ENCODE peak calls at places on chromosomes 7 and 10, in five cellular contexts. M is GM12865, O is BJ, S is MCF 10A, W is NCI-H82. P is an unnamed sample.

GRCh38 chr10:22133640-22134624 is 83.9 kb downstream of the EBLN1 start:
- DNase-seq in S (no peak), M (peak; percentile 46), W (peak; percentile 18), O (no peak), P (no peak)

GRCh38 chr7:22640269-22640668 is 86.7 kb upstream of the IL6 start:
- DNase-seq in M (peak; percentile 86), O (no peak), W (no peak), S (no peak), P (no peak)

GRCh38 chr7:112638675-112639400 is 151.4 kb downstream of the TMEM168 start:
- DNase-seq in M (no peak), O (no peak), W (no peak), S (no peak), P (no peak)

GRCh38 chr7:133869556-133869955 is 257.6 kb upstream of the LRGUK start:
- DNase-seq in S (no peak), O (no peak), M (no peak), W (no peak), P (no peak)

GRCh38 chr10:27815261-27815660 is 69.6 kb upstream of the MKX start:
- DNase-seq in O (no peak), W (no peak), S (no peak), M (no peak), P (no peak)

GRCh38 chr7:117217636-117218035 is 105.2 kb downstream of the WNT2 start:
- DNase-seq in M (no peak), O (no peak), S (no peak), W (no peak), P (peak; percentile 26)

GRCh38 chr10:7291487-7292113 is 119.2 kb downstream of the SFMBT2 start:
- DNase-seq in S (no peak), M (no peak), O (no peak), W (no peak), P (no peak)

GRCh38 chr10:15348579-15348978 is 22.5 kb downstream of the FAM171A1 start:
- DNase-seq in S (no peak), O (no peak), W (no peak), M (no peak), P (no peak)

GRCh38 chr7:107387573-107388219 is 82.2 kb upstream of the GPR22 start:
- DNase-seq in S (peak; percentile 11), W (no peak), O (peak; percentile 92), M (no peak), P (no peak)

GRCh38 chr10:92571649-92572048 is 2.2 kb downstream of the IDE start:
- DNase-seq in O (no peak), S (no peak), W (no peak), M (no peak), P (no peak)

P was measured in foreskin keratinocyte.